ENCODE peak calls at places on chromosomes 4 and X, in eight cellular contexts. J is GM10248; Y is endodermal cell; B is aorta; P is heart left ventricle; V is effector CD4-positive, alpha-beta T cell; C is activated CD8-positive, alpha-beta T cell treated with anti-CD3 and anti-CD28 coated beads for 36 hours; F is left cardiac atrium. H is an unnamed sample.

GRCh38 chrX:136115909-136116297 is 31.4 kb upstream of the FHL1 start:
- DNase-seq in J (no peak), Y (no peak), B (no peak), P (no peak), V (no peak), C (peak; percentile 1), F (no peak), H (no peak)

GRCh38 chrX:88604433-88605221 is 142.4 kb upstream of the CPXCR1 start:
- DNase-seq in J (no peak), Y (no peak), B (no peak), P (no peak), V (no peak), C (no peak), F (no peak), H (no peak)

GRCh38 chr4:175705407-175705806 is 106.7 kb downstream of the GPM6A start:
- DNase-seq in J (no peak), Y (peak; percentile 73), B (no peak), P (peak; percentile 36), V (no peak), C (no peak), F (peak; percentile 33), H (peak; percentile 36)

GRCh38 chr4:99790796-99791617 is 25.6 kb upstream of the DAPP1 start:
- DNase-seq in J (no peak), Y (no peak), B (no peak), P (no peak), V (no peak), C (no peak), F (no peak), H (peak; percentile 74)

GRCh38 chr4:113574636-113575103 is 186.9 kb downstream of the CAMK2D start:
- DNase-seq in J (no peak), Y (no peak), B (no peak), P (no peak), V (no peak), C (no peak), F (no peak), H (peak; percentile 21)

GRCh38 chrX:134502686-134503085 is 42.7 kb downstream of the HPRT1 start:
- DNase-seq in J (no peak), Y (no peak), B (no peak), P (no peak), V (no peak), C (no peak), F (no peak), H (no peak)

GRCh38 chr4:183610033-183610432 is 49.0 kb downstream of the RWDD4 start:
- DNase-seq in J (no peak), Y (no peak), B (no peak), P (peak; percentile 42), V (no peak), C (no peak), F (no peak), H (peak; percentile 7)

GRCh38 chrX:44384688-44385338 is 41.3 kb upstream of the EFHC2 start:
- DNase-seq in J (no peak), Y (no peak), B (no peak), P (no peak), V (no peak), C (no peak), F (no peak), H (no peak)

GRCh38 chrX:16786791-16787735 is 797 bp downstream of the TXLNG start:
- DNase-seq in J (peak; percentile 46), Y (peak; percentile 71), B (peak; percentile 53), P (peak; percentile 36), V (peak; percentile 32), C (peak; percentile 51), F (peak; percentile 20), H (peak; percentile 16)

GRCh38 chr4:6582889-6583504 is 8.0 kb downstream of the MAN2B2 start:
- DNase-seq in J (no peak), Y (peak; percentile 73), B (no peak), P (no peak), V (no peak), C (peak; percentile 25), F (no peak), H (peak; percentile 48)

GRCh38 chrX:16484338-16484737 is 165.6 kb upstream of the S100G start:
- DNase-seq in J (no peak), Y (no peak), B (peak; percentile 47), P (no peak), V (no peak), C (peak; percentile 57), F (no peak), H (no peak)

GRCh38 chr4:168881754-168882153 is 128.3 kb downstream of the CBR4 start:
- DNase-seq in J (no peak), Y (no peak), B (no peak), P (no peak), V (no peak), C (no peak), F (no peak), H (no peak)

GRCh38 chr4:183960021-183960420 is 54.9 kb downstream of the STOX2 start:
- DNase-seq in J (no peak), Y (peak; percentile 86), B (no peak), P (peak; percentile 70), V (no peak), C (no peak), F (peak; percentile 59), H (peak; percentile 94)

GRCh38 chr4:128604840-128605239 is 204.7 kb upstream of the JADE1 start:
- DNase-seq in J (no peak), Y (no peak), B (no peak), P (no peak), V (no peak), C (no peak), F (no peak), H (no peak)

GRCh38 chr4:154364012-154364863 is 127.4 kb downstream of the DCHS2 start:
- DNase-seq in J (no peak), Y (no peak), B (no peak), P (no peak), V (no peak), C (no peak), F (peak; percentile 36), H (no peak)

GRCh38 chr4:81152839-81153713 is 61.9 kb downstream of the PRKG2 start:
- DNase-seq in J (no peak), Y (no peak), B (no peak), P (no peak), V (no peak), C (no peak), F (no peak), H (no peak)

GRCh38 chr4:158496030-158496741 is 25.5 kb upstream of the RXFP1 start:
- DNase-seq in J (peak; percentile 38), Y (peak; percentile 91), B (peak; percentile 42), P (peak; percentile 34), V (no peak), C (peak; percentile 57), F (peak; percentile 23), H (peak; percentile 51)

GRCh38 chr4:169275180-169275579 is 4.4 kb upstream of the SH3RF1 start:
- DNase-seq in J (no peak), Y (no peak), B (no peak), P (no peak), V (no peak), C (no peak), F (no peak), H (no peak)

GRCh38 chrX:136823175-136823574 is 42.4 kb upstream of the ARHGEF6 start:
- DNase-seq in J (no peak), Y (no peak), B (no peak), P (no peak), V (no peak), C (no peak), F (no peak), H (no peak)

GRCh38 chr4:106929248-106929647 is 106.9 kb downstream of the DKK2 start:
- DNase-seq in J (no peak), Y (no peak), B (no peak), P (no peak), V (no peak), C (no peak), F (no peak), H (no peak)

H was measured in SJCRH30.